ENCODE peak calls at places on chromosomes 4 and X, in eight cellular contexts. One of them, this sample, is unnamed.

GRCh38 chr4:145820407-145820806 is 118.2 kb downstream of the ZNF827 start:
- DNase-seq in stomach: no peak
- DNase-seq in tibial nerve: no peak
- DNase-seq in nephron progenitor cell: no peak
- DNase-seq in breast epithelium: no peak
- DNase-seq in choroid plexus epithelial cell: no peak
- DNase-seq in AG09309: no peak
- DNase-seq in IMR-90: peak
- DNase-seq in this sample: no peak

GRCh38 chrX:82748901-82749505 is 759.1 kb upstream of the POU3F4 start:
- DNase-seq in nephron progenitor cell: no peak
- DNase-seq in tibial nerve: no peak
- DNase-seq in choroid plexus epithelial cell: no peak
- DNase-seq in IMR-90: no peak
- DNase-seq in breast epithelium: no peak
- DNase-seq in stomach: no peak
- DNase-seq in AG09309: no peak
- DNase-seq in this sample: no peak

GRCh38 chr4:71602271-71602890 is 181.5 kb downstream of the GC start:
- DNase-seq in nephron progenitor cell: no peak
- DNase-seq in stomach: no peak
- DNase-seq in breast epithelium: no peak
- DNase-seq in choroid plexus epithelial cell: peak
- DNase-seq in IMR-90: peak
- DNase-seq in AG09309: no peak
- DNase-seq in tibial nerve: no peak
- DNase-seq in this sample: no peak

GRCh38 chrX:53824686-53825085 is 138.2 kb upstream of the HUWE1 start:
- DNase-seq in IMR-90: no peak
- DNase-seq in breast epithelium: no peak
- DNase-seq in stomach: no peak
- DNase-seq in tibial nerve: no peak
- DNase-seq in nephron progenitor cell: no peak
- DNase-seq in AG09309: no peak
- DNase-seq in choroid plexus epithelial cell: no peak
- DNase-seq in this sample: no peak

GRCh38 chrX:110477593-110478228 is 119.1 kb downstream of the RTL9 start:
- DNase-seq in stomach: no peak
- DNase-seq in breast epithelium: no peak
- DNase-seq in IMR-90: no peak
- DNase-seq in AG09309: no peak
- DNase-seq in tibial nerve: no peak
- DNase-seq in choroid plexus epithelial cell: no peak
- DNase-seq in nephron progenitor cell: no peak
- DNase-seq in this sample: no peak

GRCh38 chr4:763191-763810 is 57.7 kb downstream of the PCGF3 start:
- DNase-seq in choroid plexus epithelial cell: no peak
- DNase-seq in tibial nerve: no peak
- DNase-seq in AG09309: no peak
- DNase-seq in IMR-90: no peak
- DNase-seq in breast epithelium: no peak
- DNase-seq in nephron progenitor cell: no peak
- DNase-seq in stomach: no peak
- DNase-seq in this sample: no peak

GRCh38 chrX:150094996-150095395 is 156.7 kb upstream of the EOLA2 start:
- DNase-seq in IMR-90: no peak
- DNase-seq in AG09309: no peak
- DNase-seq in nephron progenitor cell: no peak
- DNase-seq in choroid plexus epithelial cell: no peak
- DNase-seq in tibial nerve: no peak
- DNase-seq in stomach: no peak
- DNase-seq in breast epithelium: no peak
- DNase-seq in this sample: no peak

GRCh38 chr4:20832821-20833220 is 132.6 kb downstream of the PACRGL start:
- DNase-seq in IMR-90: peak
- DNase-seq in stomach: no peak
- DNase-seq in tibial nerve: no peak
- DNase-seq in nephron progenitor cell: no peak
- DNase-seq in breast epithelium: no peak
- DNase-seq in choroid plexus epithelial cell: peak
- DNase-seq in AG09309: no peak
- DNase-seq in this sample: no peak

GRCh38 chr4:159232465-159233106 is 129.7 kb downstream of the RAPGEF2 start:
- DNase-seq in tibial nerve: no peak
- DNase-seq in AG09309: no peak
- DNase-seq in choroid plexus epithelial cell: no peak
- DNase-seq in stomach: no peak
- DNase-seq in IMR-90: no peak
- DNase-seq in breast epithelium: no peak
- DNase-seq in nephron progenitor cell: no peak
- DNase-seq in this sample: no peak

GRCh38 chr4:158015241-158015640 is 157.6 kb downstream of the GASK1B start:
- DNase-seq in stomach: no peak
- DNase-seq in nephron progenitor cell: no peak
- DNase-seq in AG09309: no peak
- DNase-seq in choroid plexus epithelial cell: peak
- DNase-seq in tibial nerve: no peak
- DNase-seq in breast epithelium: no peak
- DNase-seq in IMR-90: peak
- DNase-seq in this sample: no peak

GRCh38 chrX:120536056-120536455 is 24.7 kb downstream of the CUL4B start:
- DNase-seq in AG09309: no peak
- DNase-seq in choroid plexus epithelial cell: no peak
- DNase-seq in breast epithelium: no peak
- DNase-seq in tibial nerve: no peak
- DNase-seq in IMR-90: no peak
- DNase-seq in nephron progenitor cell: no peak
- DNase-seq in stomach: no peak
- DNase-seq in this sample: no peak

DNA sequence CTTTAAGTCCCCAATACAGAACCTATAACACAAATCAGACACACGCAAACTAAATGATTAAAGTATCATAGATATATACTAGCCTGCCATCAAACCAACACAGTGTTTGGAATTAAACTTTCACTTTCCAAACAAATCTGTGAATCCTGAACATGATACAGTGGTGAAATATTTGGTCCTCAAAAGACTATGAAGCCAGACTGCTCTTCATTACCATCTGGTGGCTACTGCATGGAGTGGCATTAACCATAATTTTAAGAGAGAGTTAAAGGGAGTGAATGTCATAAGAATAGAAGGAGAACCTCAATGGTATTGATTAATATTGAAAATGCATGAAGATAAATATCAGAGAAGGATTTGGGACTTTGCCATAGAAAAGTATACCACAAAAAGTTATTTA is 9.2 kb upstream of the GABRA4 start:
- DNase-seq in nephron progenitor cell: no peak
- DNase-seq in tibial nerve: no peak
- DNase-seq in stomach: no peak
- DNase-seq in breast epithelium: no peak
- DNase-seq in AG09309: no peak
- DNase-seq in IMR-90: peak
- DNase-seq in choroid plexus epithelial cell: peak
- DNase-seq in this sample: no peak
- TF ChIP-seq CTCF in nephron progenitor cell: no peak
- TF ChIP-seq CTCF in tibial nerve: no peak
- TF ChIP-seq CTCF in stomach: no peak
- TF ChIP-seq CTCF in breast epithelium: no peak
- TF ChIP-seq CTCF in AG09309: peak
- TF ChIP-seq CTCF in IMR-90: peak
- TF ChIP-seq CTCF in choroid plexus epithelial cell: peak
- TF ChIP-seq CTCF in this sample: peak

DNA sequence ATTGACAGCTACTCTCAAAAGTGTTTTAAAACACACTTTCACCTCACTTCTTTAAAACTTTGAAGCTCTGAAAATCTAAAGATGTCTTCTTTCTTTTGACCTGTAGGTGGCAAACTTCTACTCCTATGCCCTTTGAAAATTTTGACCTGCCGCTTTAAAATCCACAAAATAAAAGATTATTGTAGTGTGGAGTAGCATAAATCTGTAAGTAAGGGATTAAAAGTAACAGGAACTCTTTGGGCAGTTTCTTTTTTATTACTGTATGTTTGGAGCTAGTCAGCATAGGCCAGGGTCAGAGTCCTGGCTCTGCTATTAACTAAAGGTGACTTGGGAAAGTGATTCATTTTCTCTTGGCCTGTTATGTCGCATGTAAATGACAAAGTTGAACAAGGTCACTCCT is 25.5 kb downstream of the BBS12 start:
- DNase-seq in stomach: no peak
- DNase-seq in nephron progenitor cell: no peak
- DNase-seq in tibial nerve: no peak
- DNase-seq in AG09309: no peak
- DNase-seq in IMR-90: peak
- DNase-seq in choroid plexus epithelial cell: peak
- DNase-seq in breast epithelium: no peak
- DNase-seq in this sample: peak
- TF ChIP-seq CTCF in stomach: peak
- TF ChIP-seq CTCF in nephron progenitor cell: peak
- TF ChIP-seq CTCF in tibial nerve: peak
- TF ChIP-seq CTCF in AG09309: peak
- TF ChIP-seq CTCF in IMR-90: peak
- TF ChIP-seq CTCF in choroid plexus epithelial cell: peak
- TF ChIP-seq CTCF in breast epithelium: peak
- TF ChIP-seq CTCF in this sample: peak

DNA sequence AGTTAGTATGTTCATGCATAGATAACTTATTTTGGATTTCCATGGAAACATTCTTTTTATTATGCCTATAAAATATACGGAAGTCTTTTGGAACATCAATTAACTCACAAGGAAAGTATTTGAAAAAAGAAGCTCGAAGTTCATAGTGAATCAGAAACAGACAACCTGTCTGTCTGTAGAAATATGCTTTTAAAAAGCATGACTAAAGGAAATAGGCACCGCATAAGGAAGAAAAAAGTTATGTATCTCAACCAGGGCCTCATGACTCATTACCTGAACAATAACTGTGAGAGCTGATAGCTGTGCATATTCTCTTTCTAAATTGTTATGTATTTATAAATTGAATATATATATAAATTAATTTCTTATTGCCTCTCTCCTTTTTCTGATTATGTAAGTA is 324.1 kb downstream of the TLL1 start:
- DNase-seq in nephron progenitor cell: no peak
- DNase-seq in AG09309: no peak
- DNase-seq in tibial nerve: no peak
- DNase-seq in choroid plexus epithelial cell: no peak
- DNase-seq in IMR-90: no peak
- DNase-seq in stomach: no peak
- DNase-seq in breast epithelium: no peak
- DNase-seq in this sample: no peak
- TF ChIP-seq CTCF in nephron progenitor cell: no peak
- TF ChIP-seq CTCF in AG09309: no peak
- TF ChIP-seq CTCF in tibial nerve: no peak
- TF ChIP-seq CTCF in choroid plexus epithelial cell: no peak
- TF ChIP-seq CTCF in IMR-90: no peak
- TF ChIP-seq CTCF in stomach: no peak
- TF ChIP-seq CTCF in breast epithelium: no peak
- TF ChIP-seq CTCF in this sample: no peak

GRCh38 chr4:139736661-139737060 is 71.0 kb downstream of the MGST2 start:
- DNase-seq in breast epithelium: no peak
- DNase-seq in tibial nerve: no peak
- DNase-seq in stomach: no peak
- DNase-seq in IMR-90: no peak
- DNase-seq in nephron progenitor cell: no peak
- DNase-seq in AG09309: no peak
- DNase-seq in choroid plexus epithelial cell: peak
- DNase-seq in this sample: no peak

GRCh38 chr4:139736257-139736626 is 70.6 kb downstream of the MGST2 start:
- DNase-seq in IMR-90: no peak
- DNase-seq in choroid plexus epithelial cell: peak
- DNase-seq in stomach: no peak
- DNase-seq in tibial nerve: no peak
- DNase-seq in AG09309: no peak
- DNase-seq in nephron progenitor cell: no peak
- DNase-seq in breast epithelium: no peak
- DNase-seq in this sample: no peak

GRCh38 chr4:139735381-139736256 is 70.0 kb downstream of the MGST2 start:
- DNase-seq in tibial nerve: no peak
- DNase-seq in AG09309: no peak
- DNase-seq in breast epithelium: no peak
- DNase-seq in IMR-90: no peak
- DNase-seq in nephron progenitor cell: peak
- DNase-seq in stomach: no peak
- DNase-seq in choroid plexus epithelial cell: peak
- DNase-seq in this sample: no peak

GRCh38 chr4:139734201-139734874 is 68.7 kb downstream of the MGST2 start:
- DNase-seq in nephron progenitor cell: no peak
- DNase-seq in breast epithelium: no peak
- DNase-seq in tibial nerve: peak
- DNase-seq in choroid plexus epithelial cell: peak
- DNase-seq in IMR-90: peak
- DNase-seq in AG09309: peak
- DNase-seq in stomach: no peak
- DNase-seq in this sample: no peak

GRCh38 chr4:139734875-139735380 is 69.3 kb downstream of the MGST2 start:
- DNase-seq in IMR-90: peak
- DNase-seq in breast epithelium: peak
- DNase-seq in choroid plexus epithelial cell: peak
- DNase-seq in stomach: peak
- DNase-seq in AG09309: peak
- DNase-seq in nephron progenitor cell: peak
- DNase-seq in tibial nerve: peak
- DNase-seq in this sample: peak
- TF ChIP-seq CTCF in IMR-90: peak
- TF ChIP-seq CTCF in breast epithelium: peak
- TF ChIP-seq CTCF in choroid plexus epithelial cell: peak
- TF ChIP-seq CTCF in stomach: peak
- TF ChIP-seq CTCF in AG09309: peak
- TF ChIP-seq CTCF in nephron progenitor cell: peak
- TF ChIP-seq CTCF in tibial nerve: peak
- TF ChIP-seq CTCF in this sample: peak

GRCh38 chrX:154598656-154599055 is 13.7 kb downstream of the CTAG1A start:
- DNase-seq in breast epithelium: no peak
- DNase-seq in stomach: no peak
- DNase-seq in IMR-90: no peak
- DNase-seq in tibial nerve: no peak
- DNase-seq in AG09309: no peak
- DNase-seq in choroid plexus epithelial cell: no peak
- DNase-seq in nephron progenitor cell: no peak
- DNase-seq in this sample: no peak

GRCh38 chrX:154595559-154595958 is 10.6 kb downstream of the CTAG1A start:
- DNase-seq in IMR-90: no peak
- DNase-seq in AG09309: no peak
- DNase-seq in tibial nerve: no peak
- DNase-seq in breast epithelium: no peak
- DNase-seq in stomach: no peak
- DNase-seq in choroid plexus epithelial cell: no peak
- DNase-seq in nephron progenitor cell: no peak
- DNase-seq in this sample: no peak

GRCh38 chrX:154597221-154597620 is 12.3 kb downstream of the CTAG1A start:
- DNase-seq in choroid plexus epithelial cell: no peak
- DNase-seq in breast epithelium: no peak
- DNase-seq in nephron progenitor cell: no peak
- DNase-seq in stomach: no peak
- DNase-seq in AG09309: no peak
- DNase-seq in IMR-90: no peak
- DNase-seq in tibial nerve: no peak
- DNase-seq in this sample: no peak

GRCh38 chrX:154594491-154594890 is 9.6 kb downstream of the CTAG1A start:
- DNase-seq in IMR-90: no peak
- DNase-seq in AG09309: no peak
- DNase-seq in breast epithelium: no peak
- DNase-seq in choroid plexus epithelial cell: no peak
- DNase-seq in stomach: no peak
- DNase-seq in nephron progenitor cell: no peak
- DNase-seq in tibial nerve: no peak
- DNase-seq in this sample: no peak

GRCh38 chrX:154596290-154596929 is 11.5 kb downstream of the CTAG1A start:
- DNase-seq in AG09309: peak
- DNase-seq in nephron progenitor cell: peak
- DNase-seq in IMR-90: peak
- DNase-seq in tibial nerve: no peak
- DNase-seq in choroid plexus epithelial cell: peak
- DNase-seq in stomach: no peak
- DNase-seq in breast epithelium: no peak
- DNase-seq in this sample: peak
- TF ChIP-seq CTCF in AG09309: no peak
- TF ChIP-seq CTCF in nephron progenitor cell: no peak
- TF ChIP-seq CTCF in IMR-90: no peak
- TF ChIP-seq CTCF in tibial nerve: no peak
- TF ChIP-seq CTCF in choroid plexus epithelial cell: no peak
- TF ChIP-seq CTCF in stomach: no peak
- TF ChIP-seq CTCF in breast epithelium: no peak
- TF ChIP-seq CTCF in this sample: no peak